ENCODE peak calls at places on chromosomes 12 and 14, in five cellular contexts. A is PC-3, S is heart right ventricle, W is cardiac muscle cell, U is PC-9. Y is an unnamed sample. For H3K36me3 and H3K4me1, the result is how much of the 10 kb centered on the place peaks cover.

GRCh38 chr12:41476499-41476898 is 288.4 kb downstream of the PDZRN4 start:
- DNase-seq in A (no peak), S (no peak), W (no peak), U (no peak), Y (no peak)

GRCh38 chr14:61911534-61911933 is 149.3 kb downstream of the SNAPC1 start:
- DNase-seq in A (no peak), S (no peak), W (no peak), U (no peak), Y (no peak)

GRCh38 chr14:58098507-58098906 is 53.5 kb downstream of the ARMH4 start:
- DNase-seq in A (peak), S (no peak), W (no peak), U (no peak), Y (no peak)

GRCh38 chr14:104688755-104689619 is at the start of gene INF2:
- DNase-seq in A (peak), S (peak), W (peak), U (no peak), Y (no peak)

GRCh38 chr12:70258605-70259403 is 15.6 kb downstream of the CNOT2 start:
- DNase-seq in A (no peak), S (no peak), W (no peak), U (no peak), Y (no peak)

GRCh38 chr14:63266106-63266505 is 52.6 kb downstream of the GPHB5 start:
- DNase-seq in A (peak), S (no peak), W (no peak), U (peak), Y (no peak)

GRCh38 chr14:36556811-36557433 is 25.5 kb downstream of the NKX2-8 start:
- DNase-seq in A (peak), S (no peak), W (peak), U (no peak), Y (no peak)

GRCh38 chr12:89889051-89889450 is 180.4 kb upstream of the ATP2B1 start:
- DNase-seq in A (peak), S (no peak), W (no peak), U (no peak), Y (no peak)

GRCh38 chr12:131111446-131111845 is 157.7 kb downstream of the ADGRD1 start:
- DNase-seq in A (no peak), S (no peak), W (no peak), U (no peak), Y (no peak)

GRCh38 chr14:99720941-99721791 is 37.1 kb downstream of the CYP46A1 start:
- DNase-seq in A (no peak), S (no peak), W (no peak), U (no peak), Y (peak)

GRCh38 chr14:74577247-74577947 is 34.6 kb downstream of the LTBP2 start:
- DNase-seq in A (no peak), S (no peak), W (peak), U (no peak), Y (peak)

GRCh38 chr12:48861111-48861510 is 4.6 kb downstream of the RND1 start:
- DNase-seq in A (peak), S (no peak), W (no peak), U (no peak), Y (no peak)

GRCh38 chr14:102986810-102987579 is 64.5 kb downstream of the AMN start:
- DNase-seq in A (peak), S (no peak), W (peak), U (no peak), Y (no peak)

GRCh38 chr12:3717283-3717974 is 35.5 kb downstream of the CRACR2A start:
- DNase-seq in A (no peak), S (no peak), W (no peak), U (no peak), Y (no peak)

GRCh38 chr12:65761301-65761700 is 63.0 kb upstream of the HMGA2 start:
- DNase-seq in A (no peak), S (no peak), W (no peak), U (no peak), Y (no peak)

GRCh38 chr12:66003951-66004350 is 126.6 kb downstream of the LLPH start:
- DNase-seq in A (no peak), S (no peak), W (no peak), U (no peak), Y (no peak)

GRCh38 chr12:77940011-77940423 is 109.3 kb downstream of the NAV3 start:
- DNase-seq in A (peak), S (no peak), W (peak), U (peak), Y (no peak)

GRCh38 chr14:103524002-103524785 is 1.6 kb upstream of the CKB start:
- DNase-seq in A (no peak), S (no peak), W (no peak), U (no peak), Y (no peak)

GRCh38 chr12:67797769-67798168 is 149.2 kb downstream of the DYRK2 start:
- DNase-seq in A (no peak), S (no peak), W (peak), U (no peak), Y (no peak)

GRCh38 chr14:29310757-29311156 is 544.2 kb downstream of the FOXG1 start:
- DNase-seq in A (peak), S (no peak), W (peak), U (no peak), Y (no peak)

GRCh38 chr12:130873825-130874224 is 2.0 kb downstream of the RAN start:
- DNase-seq in A (no peak), S (no peak), W (no peak), U (no peak), Y (no peak)

GRCh38 chr14:104133496-104133895 is 4.9 kb upstream of the KIF26A start:
- DNase-seq in A (no peak), S (no peak), W (no peak), U (no peak), Y (no peak)

GRCh38 chr12:16269941-16270340 is 7.5 kb downstream of the SLC15A5 start:
- DNase-seq in A (no peak), S (no peak), W (no peak), U (no peak), Y (no peak)

GRCh38 chr12:62194616-62195015 is 65.6 kb upstream of the USP15 start:
- DNase-seq in A (peak), S (no peak), W (peak), U (peak), Y (no peak)

GRCh38 chr12:124109760-124110159 is 136.7 kb downstream of the ZNF664 start:
- DNase-seq in A (peak), S (no peak), W (peak), U (no peak), Y (no peak)

GRCh38 chr14:44935155-44935554 is 26.6 kb downstream of the KLHL28 start:
- DNase-seq in A (peak), S (no peak), W (no peak), U (no peak), Y (no peak)

GRCh38 chr12:56718167-56718566 is 6.9 kb downstream of the NACA start:
- DNase-seq in A (no peak), S (no peak), W (no peak), U (no peak), Y (no peak)
- H3K36me3 ChIP-seq in A (half or more), S (under half), W (under half), U (half or more), Y (under half)

GRCh38 chr12:92717202-92717601 is 14.4 kb downstream of the PLEKHG7 start:
- DNase-seq in A (peak), S (no peak), W (peak), U (no peak), Y (no peak)
- TF ChIP-seq CTCF in A (peak), S (peak), W (peak), U (peak), Y (peak)

GRCh38 chr12:47209014-47209413 is 129.3 kb upstream of the AMIGO2 start:
- DNase-seq in A (no peak), S (no peak), W (no peak), U (no peak), Y (no peak)
- H3K4me1 ChIP-seq in A (under half), S (under half), W (under half), U (under half), Y (under half)

GRCh38 chr12:121507984-121508383 is 72.8 kb downstream of the KDM2B start:
- DNase-seq in A (no peak), S (no peak), W (no peak), U (no peak), Y (no peak)

GRCh38 chr12:121505513-121505912 is 75.3 kb downstream of the KDM2B start:
- DNase-seq in A (no peak), S (no peak), W (no peak), U (no peak), Y (no peak)

GRCh38 chr12:121507245-121507644 is 73.6 kb downstream of the KDM2B start:
- DNase-seq in A (no peak), S (no peak), W (no peak), U (no peak), Y (no peak)

GRCh38 chr12:121509339-121509738 is 71.5 kb downstream of the KDM2B start:
- DNase-seq in A (no peak), S (no peak), W (no peak), U (no peak), Y (no peak)

GRCh38 chr12:121508533-121508932 is 72.3 kb downstream of the KDM2B start:
- DNase-seq in A (no peak), S (no peak), W (no peak), U (no peak), Y (no peak)
- H3K36me3 ChIP-seq in A (under half), S (under half), W (under half), U (under half), Y (under half)

DNA sequence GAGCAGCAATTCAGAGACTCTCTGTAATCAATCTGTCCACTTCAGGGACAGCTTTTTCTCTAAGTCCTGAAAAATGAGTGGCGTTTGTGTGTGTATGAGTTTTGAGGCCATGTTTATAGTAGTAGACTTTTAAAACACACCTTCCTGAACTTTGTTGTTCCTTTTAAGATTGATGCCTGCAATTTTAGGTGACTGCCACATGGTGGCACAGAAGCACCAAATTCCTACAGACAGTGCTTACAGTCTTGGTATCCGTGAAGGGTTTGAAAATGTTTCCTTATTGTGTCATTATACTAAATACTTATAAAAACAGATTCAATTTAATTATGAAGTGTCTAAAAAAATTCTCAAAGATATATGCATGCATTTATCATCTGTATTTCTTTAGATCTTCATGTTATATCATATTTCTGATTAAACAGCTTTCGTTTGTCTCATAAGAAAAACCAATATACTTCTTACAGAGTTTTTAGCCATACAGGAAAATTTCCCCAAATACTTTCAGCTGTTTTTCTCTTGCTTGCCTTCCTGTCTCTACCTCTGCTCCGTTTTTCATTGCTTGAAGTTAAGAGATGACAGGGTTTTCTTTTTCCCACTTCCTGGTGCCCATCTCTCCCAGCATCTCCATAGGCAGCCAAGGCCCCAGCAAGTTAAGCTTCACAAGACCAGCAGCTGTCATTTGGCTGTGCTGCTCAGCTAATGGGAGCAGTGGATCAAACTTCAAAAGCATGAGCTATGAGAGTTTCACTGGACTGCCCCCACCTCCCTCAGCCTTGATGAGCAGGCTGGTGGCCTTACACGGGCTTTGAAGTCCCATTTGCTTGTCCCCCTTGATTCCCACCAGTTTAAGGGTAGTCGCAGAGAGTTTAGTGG is 259.6 kb downstream of the AKAP6 start:
- DNase-seq in A (peak), S (no peak), W (peak), U (no peak), Y (no peak)
- TF ChIP-seq CTCF in A (peak), S (peak), W (peak), U (peak), Y (no peak)

DNA sequence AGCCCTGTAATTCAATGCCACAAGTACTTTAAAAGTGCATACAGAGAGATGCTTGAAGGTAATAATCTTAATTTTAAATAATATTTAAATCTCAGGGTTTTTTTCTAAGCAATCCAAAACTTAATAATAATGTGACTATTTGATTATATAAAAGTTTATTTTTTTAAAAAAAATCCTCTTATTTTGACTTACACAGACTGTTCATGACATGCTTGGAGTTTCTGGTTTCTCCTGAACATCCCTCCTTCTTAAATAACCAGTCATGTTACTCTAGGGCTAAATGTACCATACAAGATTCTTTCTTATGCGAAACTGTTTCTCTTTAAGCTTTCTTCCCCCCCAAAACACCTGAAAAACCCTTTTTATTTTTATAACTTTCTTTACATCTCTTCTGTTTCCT is 58.2 kb upstream of the SLC2A13 start:
- DNase-seq in A (no peak), S (no peak), W (no peak), U (no peak), Y (no peak)
- H3K4me1 ChIP-seq in A (under half), S (under half), W (under half), U (under half), Y (under half)

GRCh38 chr14:68042002-68042401 is 222.4 kb downstream of the RAD51B start:
- DNase-seq in A (no peak), S (no peak), W (no peak), U (no peak), Y (no peak)
- H3K36me3 ChIP-seq in A (under half), S (under half), W (under half), U (under half), Y (under half)

Y was measured in right atrium auricular region.